ENCODE peak calls at places on chromosome 19, in ten cellular contexts. One of them, this sample, is unnamed.

GRCh38 chr19:10214784-10215183 is 16.3 kb downstream of the S1PR2 start:
- DNase-seq in AG09319: no peak
- DNase-seq in tibial nerve: no peak
- DNase-seq in left ventricle myocardium inferior: no peak
- DNase-seq in RWPE1: peak
- DNase-seq in activated B cell treated with CpG ODN at 0.5 μM for 24 hours: no peak
- DNase-seq in endothelial cell: no peak
- DNase-seq in heart left ventricle: no peak
- DNase-seq in GM06990: no peak
- DNase-seq in HFFc6: peak
- DNase-seq in this sample: no peak

GRCh38 chr19:10566658-10567410 is 1.0 kb upstream of the KRI1 start:
- DNase-seq in AG09319: no peak
- DNase-seq in tibial nerve: no peak
- DNase-seq in left ventricle myocardium inferior: no peak
- DNase-seq in RWPE1: no peak
- DNase-seq in activated B cell treated with CpG ODN at 0.5 μM for 24 hours: peak
- DNase-seq in endothelial cell: no peak
- DNase-seq in heart left ventricle: no peak
- DNase-seq in GM06990: peak
- DNase-seq in HFFc6: no peak
- DNase-seq in this sample: no peak

GRCh38 chr19:44570984-44571684 is 41.7 kb upstream of the CEACAM20 start:
- DNase-seq in AG09319: peak
- DNase-seq in tibial nerve: peak
- DNase-seq in left ventricle myocardium inferior: no peak
- DNase-seq in RWPE1: peak
- DNase-seq in activated B cell treated with CpG ODN at 0.5 μM for 24 hours: no peak
- DNase-seq in endothelial cell: peak
- DNase-seq in heart left ventricle: peak
- DNase-seq in GM06990: no peak
- DNase-seq in HFFc6: peak
- DNase-seq in this sample: peak

GRCh38 chr19:48568345-48568886 is 16.4 kb downstream of the SULT2B1 start:
- DNase-seq in AG09319: peak
- DNase-seq in tibial nerve: peak
- DNase-seq in left ventricle myocardium inferior: peak
- DNase-seq in RWPE1: peak
- DNase-seq in activated B cell treated with CpG ODN at 0.5 μM for 24 hours: no peak
- DNase-seq in endothelial cell: no peak
- DNase-seq in heart left ventricle: peak
- DNase-seq in GM06990: no peak
- DNase-seq in HFFc6: peak
- DNase-seq in this sample: peak

GRCh38 chr19:1410136-1410786 is 2.9 kb downstream of the DAZAP1 start:
- DNase-seq in AG09319: no peak
- DNase-seq in tibial nerve: no peak
- DNase-seq in left ventricle myocardium inferior: no peak
- DNase-seq in RWPE1: no peak
- DNase-seq in activated B cell treated with CpG ODN at 0.5 μM for 24 hours: no peak
- DNase-seq in endothelial cell: no peak
- DNase-seq in heart left ventricle: no peak
- DNase-seq in GM06990: no peak
- DNase-seq in HFFc6: no peak
- DNase-seq in this sample: no peak

GRCh38 chr19:10580979-10581631 is 6.0 kb downstream of the AP1M2 start:
- DNase-seq in AG09319: peak
- DNase-seq in tibial nerve: peak
- DNase-seq in left ventricle myocardium inferior: peak
- DNase-seq in RWPE1: peak
- DNase-seq in activated B cell treated with CpG ODN at 0.5 μM for 24 hours: peak
- DNase-seq in endothelial cell: peak
- DNase-seq in heart left ventricle: peak
- DNase-seq in GM06990: peak
- DNase-seq in HFFc6: peak
- DNase-seq in this sample: peak

GRCh38 chr19:646798-647565 is 7.3 kb downstream of the FGF22 start:
- DNase-seq in AG09319: no peak
- DNase-seq in tibial nerve: no peak
- DNase-seq in left ventricle myocardium inferior: no peak
- DNase-seq in RWPE1: no peak
- DNase-seq in activated B cell treated with CpG ODN at 0.5 μM for 24 hours: no peak
- DNase-seq in endothelial cell: no peak
- DNase-seq in heart left ventricle: no peak
- DNase-seq in GM06990: no peak
- DNase-seq in HFFc6: no peak
- DNase-seq in this sample: no peak

GRCh38 chr19:9309974-9310446 is 372 bp upstream of the ZNF699 start:
- DNase-seq in AG09319: peak
- DNase-seq in tibial nerve: peak
- DNase-seq in left ventricle myocardium inferior: peak
- DNase-seq in RWPE1: peak
- DNase-seq in activated B cell treated with CpG ODN at 0.5 μM for 24 hours: no peak
- DNase-seq in endothelial cell: no peak
- DNase-seq in heart left ventricle: peak
- DNase-seq in GM06990: no peak
- DNase-seq in HFFc6: no peak
- DNase-seq in this sample: no peak

GRCh38 chr19:48284891-48285290 is 15.0 kb downstream of the ZNF114 start:
- DNase-seq in AG09319: no peak
- DNase-seq in tibial nerve: no peak
- DNase-seq in left ventricle myocardium inferior: no peak
- DNase-seq in RWPE1: no peak
- DNase-seq in activated B cell treated with CpG ODN at 0.5 μM for 24 hours: no peak
- DNase-seq in endothelial cell: no peak
- DNase-seq in heart left ventricle: no peak
- DNase-seq in GM06990: no peak
- DNase-seq in HFFc6: peak
- DNase-seq in this sample: no peak

GRCh38 chr19:39083983-39084731 is at the start of gene ACP7:
- DNase-seq in AG09319: no peak
- DNase-seq in tibial nerve: no peak
- DNase-seq in left ventricle myocardium inferior: no peak
- DNase-seq in RWPE1: no peak
- DNase-seq in activated B cell treated with CpG ODN at 0.5 μM for 24 hours: no peak
- DNase-seq in endothelial cell: no peak
- DNase-seq in heart left ventricle: no peak
- DNase-seq in GM06990: no peak
- DNase-seq in HFFc6: no peak
- DNase-seq in this sample: no peak

GRCh38 chr19:20066861-20067260 is 10.9 kb upstream of the ZNF90 start:
- DNase-seq in AG09319: no peak
- DNase-seq in tibial nerve: no peak
- DNase-seq in left ventricle myocardium inferior: no peak
- DNase-seq in RWPE1: no peak
- DNase-seq in activated B cell treated with CpG ODN at 0.5 μM for 24 hours: no peak
- DNase-seq in endothelial cell: no peak
- DNase-seq in heart left ventricle: no peak
- DNase-seq in GM06990: no peak
- DNase-seq in HFFc6: no peak
- DNase-seq in this sample: no peak

GRCh38 chr19:35882074-35882832 is 13.9 kb downstream of the APLP1 start:
- DNase-seq in AG09319: peak
- DNase-seq in tibial nerve: peak
- DNase-seq in left ventricle myocardium inferior: no peak
- DNase-seq in RWPE1: peak
- DNase-seq in activated B cell treated with CpG ODN at 0.5 μM for 24 hours: no peak
- DNase-seq in endothelial cell: peak
- DNase-seq in heart left ventricle: no peak
- DNase-seq in GM06990: no peak
- DNase-seq in HFFc6: peak
- DNase-seq in this sample: no peak

GRCh38 chr19:17720487-17720839 is 1.2 kb downstream of the MAP1S start:
- DNase-seq in AG09319: no peak
- DNase-seq in tibial nerve: no peak
- DNase-seq in left ventricle myocardium inferior: no peak
- DNase-seq in RWPE1: no peak
- DNase-seq in activated B cell treated with CpG ODN at 0.5 μM for 24 hours: no peak
- DNase-seq in endothelial cell: no peak
- DNase-seq in heart left ventricle: no peak
- DNase-seq in GM06990: no peak
- DNase-seq in HFFc6: no peak
- DNase-seq in this sample: no peak
- TF ChIP-seq CTCF in AG09319: no peak
- TF ChIP-seq CTCF in tibial nerve: no peak
- TF ChIP-seq CTCF in left ventricle myocardium inferior: no peak
- TF ChIP-seq CTCF in RWPE1: no peak
- TF ChIP-seq CTCF in activated B cell treated with CpG ODN at 0.5 μM for 24 hours: no peak
- TF ChIP-seq CTCF in endothelial cell: no peak
- TF ChIP-seq CTCF in heart left ventricle: no peak
- TF ChIP-seq CTCF in GM06990: no peak
- TF ChIP-seq CTCF in HFFc6: no peak
- TF ChIP-seq CTCF in this sample: no peak

DNA sequence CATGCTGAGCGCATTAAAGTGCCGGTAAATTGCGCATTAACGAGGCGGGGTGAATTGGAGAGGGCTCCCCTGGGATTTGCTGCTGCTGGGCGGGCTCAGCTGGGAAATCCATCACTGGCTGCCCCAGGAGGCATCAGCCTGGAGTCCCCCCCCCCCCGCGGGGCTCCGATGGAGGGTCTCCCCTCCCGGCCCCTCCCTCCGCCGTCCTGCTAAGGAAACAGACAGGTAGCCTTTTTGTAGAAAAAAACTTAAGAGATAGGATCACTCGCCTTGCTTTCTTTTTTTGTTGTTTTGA is 6.8 kb downstream of the TLE6 start:
- DNase-seq in AG09319: no peak
- DNase-seq in tibial nerve: no peak
- DNase-seq in left ventricle myocardium inferior: no peak
- DNase-seq in RWPE1: no peak
- DNase-seq in activated B cell treated with CpG ODN at 0.5 μM for 24 hours: no peak
- DNase-seq in endothelial cell: no peak
- DNase-seq in heart left ventricle: no peak
- DNase-seq in GM06990: no peak
- DNase-seq in HFFc6: no peak
- DNase-seq in this sample: no peak
- TF ChIP-seq CTCF in AG09319: no peak
- TF ChIP-seq CTCF in tibial nerve: no peak
- TF ChIP-seq CTCF in left ventricle myocardium inferior: no peak
- TF ChIP-seq CTCF in RWPE1: no peak
- TF ChIP-seq CTCF in activated B cell treated with CpG ODN at 0.5 μM for 24 hours: no peak
- TF ChIP-seq CTCF in endothelial cell: no peak
- TF ChIP-seq CTCF in heart left ventricle: no peak
- TF ChIP-seq CTCF in GM06990: no peak
- TF ChIP-seq CTCF in HFFc6: no peak
- TF ChIP-seq CTCF in this sample: no peak

GRCh38 chr19:13154911-13155471 is 4.8 kb downstream of the IER2 start:
- DNase-seq in AG09319: no peak
- DNase-seq in tibial nerve: peak
- DNase-seq in left ventricle myocardium inferior: peak
- DNase-seq in RWPE1: peak
- DNase-seq in activated B cell treated with CpG ODN at 0.5 μM for 24 hours: peak
- DNase-seq in endothelial cell: peak
- DNase-seq in heart left ventricle: peak
- DNase-seq in GM06990: peak
- DNase-seq in HFFc6: peak
- DNase-seq in this sample: no peak
- TF ChIP-seq CTCF in AG09319: peak
- TF ChIP-seq CTCF in tibial nerve: peak
- TF ChIP-seq CTCF in left ventricle myocardium inferior: no peak
- TF ChIP-seq CTCF in RWPE1: peak
- TF ChIP-seq CTCF in activated B cell treated with CpG ODN at 0.5 μM for 24 hours: no peak
- TF ChIP-seq CTCF in endothelial cell: no peak
- TF ChIP-seq CTCF in heart left ventricle: peak
- TF ChIP-seq CTCF in GM06990: peak
- TF ChIP-seq CTCF in HFFc6: peak
- TF ChIP-seq CTCF in this sample: peak

GRCh38 chr19:17487240-17488121 is 17.2 kb downstream of the SLC27A1 start:
- DNase-seq in AG09319: no peak
- DNase-seq in tibial nerve: no peak
- DNase-seq in left ventricle myocardium inferior: no peak
- DNase-seq in RWPE1: no peak
- DNase-seq in activated B cell treated with CpG ODN at 0.5 μM for 24 hours: no peak
- DNase-seq in endothelial cell: no peak
- DNase-seq in heart left ventricle: no peak
- DNase-seq in GM06990: no peak
- DNase-seq in HFFc6: no peak
- DNase-seq in this sample: no peak

GRCh38 chr19:17489392-17490030 is 19.2 kb downstream of the SLC27A1 start:
- DNase-seq in AG09319: no peak
- DNase-seq in tibial nerve: no peak
- DNase-seq in left ventricle myocardium inferior: no peak
- DNase-seq in RWPE1: no peak
- DNase-seq in activated B cell treated with CpG ODN at 0.5 μM for 24 hours: no peak
- DNase-seq in endothelial cell: peak
- DNase-seq in heart left ventricle: no peak
- DNase-seq in GM06990: no peak
- DNase-seq in HFFc6: no peak
- DNase-seq in this sample: no peak

GRCh38 chr19:17490411-17490810 is 20.1 kb downstream of the SLC27A1 start:
- DNase-seq in AG09319: no peak
- DNase-seq in tibial nerve: no peak
- DNase-seq in left ventricle myocardium inferior: no peak
- DNase-seq in RWPE1: no peak
- DNase-seq in activated B cell treated with CpG ODN at 0.5 μM for 24 hours: no peak
- DNase-seq in endothelial cell: no peak
- DNase-seq in heart left ventricle: no peak
- DNase-seq in GM06990: no peak
- DNase-seq in HFFc6: no peak
- DNase-seq in this sample: no peak

GRCh38 chr19:17486545-17486944 is 16.2 kb downstream of the SLC27A1 start:
- DNase-seq in AG09319: no peak
- DNase-seq in tibial nerve: no peak
- DNase-seq in left ventricle myocardium inferior: no peak
- DNase-seq in RWPE1: no peak
- DNase-seq in activated B cell treated with CpG ODN at 0.5 μM for 24 hours: no peak
- DNase-seq in endothelial cell: no peak
- DNase-seq in heart left ventricle: no peak
- DNase-seq in GM06990: no peak
- DNase-seq in HFFc6: no peak
- DNase-seq in this sample: no peak

DNA sequence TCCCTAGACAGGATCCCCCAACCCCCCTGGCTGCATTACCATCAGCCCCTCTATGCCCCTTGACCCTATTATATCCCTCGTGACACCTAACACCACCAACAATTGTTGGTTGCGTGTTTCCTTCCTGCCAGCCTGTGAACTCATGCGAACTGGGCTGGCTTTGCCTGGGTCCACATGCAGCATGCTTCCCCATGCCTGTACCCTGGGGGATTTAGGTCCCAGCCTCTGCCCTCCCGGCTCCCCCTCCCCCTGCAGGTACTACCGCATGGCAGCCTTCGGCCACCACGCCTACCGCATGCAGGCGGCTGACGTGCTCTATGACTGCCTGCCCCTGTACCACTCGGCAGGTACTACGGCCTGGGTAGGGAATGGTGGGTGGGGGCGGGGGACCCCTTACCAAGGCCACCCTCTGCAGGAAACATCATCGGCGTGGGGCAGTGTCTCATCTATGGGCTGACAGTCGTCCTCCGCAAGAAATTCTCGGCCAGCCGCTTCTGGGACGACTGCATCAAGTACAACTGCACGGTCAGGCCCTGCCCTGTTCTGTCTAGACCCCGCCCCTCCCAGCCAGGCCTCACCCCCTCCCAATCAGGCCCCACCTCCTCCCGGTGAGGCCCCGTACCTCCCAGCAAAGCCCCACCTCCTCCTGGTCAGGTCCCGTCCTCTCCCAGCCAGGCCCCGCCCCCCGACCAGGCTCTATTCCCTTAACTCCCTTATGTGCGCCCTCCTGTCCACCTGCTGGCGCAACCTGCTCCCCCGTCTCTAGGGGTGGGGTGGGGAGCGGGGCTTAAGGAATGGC is 18.5 kb downstream of the SLC27A1 start:
- DNase-seq in AG09319: no peak
- DNase-seq in tibial nerve: no peak
- DNase-seq in left ventricle myocardium inferior: peak
- DNase-seq in RWPE1: peak
- DNase-seq in activated B cell treated with CpG ODN at 0.5 μM for 24 hours: peak
- DNase-seq in endothelial cell: peak
- DNase-seq in heart left ventricle: peak
- DNase-seq in GM06990: peak
- DNase-seq in HFFc6: no peak
- DNase-seq in this sample: no peak
- TF ChIP-seq CTCF in AG09319: no peak
- TF ChIP-seq CTCF in tibial nerve: no peak
- TF ChIP-seq CTCF in left ventricle myocardium inferior: no peak
- TF ChIP-seq CTCF in RWPE1: no peak
- TF ChIP-seq CTCF in activated B cell treated with CpG ODN at 0.5 μM for 24 hours: no peak
- TF ChIP-seq CTCF in endothelial cell: peak
- TF ChIP-seq CTCF in heart left ventricle: peak
- TF ChIP-seq CTCF in GM06990: peak
- TF ChIP-seq CTCF in HFFc6: no peak
- TF ChIP-seq CTCF in this sample: peak

This sample was measured in osteocyte.